ENCODE peak calls at places on chromosomes 5 and 9, in five cellular contexts. A is IMR-90, F is HepG2, Z is A549, E is H1. D is an unnamed sample.

GRCh38 chr5:139473565-139473964 is 2.8 kb downstream of the SMIM33 start:
- DNase-seq in A (no peak), F (no peak), Z (no peak), E (no peak), D (no peak)

GRCh38 chr5:164375051-164375450 is 869.6 kb downstream of the MAT2B start:
- DNase-seq in A (peak), F (no peak), Z (no peak), E (no peak), D (no peak)

GRCh38 chr5:135508496-135509005 is 27.2 kb downstream of the NEUROG1 start:
- DNase-seq in A (no peak), F (no peak), Z (no peak), E (no peak), D (peak)

GRCh38 chr9:82369251-82369945 is 380.8 kb downstream of the SPATA31D1 start:
- DNase-seq in A (no peak), F (no peak), Z (no peak), E (no peak), D (no peak)

GRCh38 chr5:66666778-66667177 is 70.6 kb downstream of the MAST4 start:
- DNase-seq in A (no peak), F (no peak), Z (no peak), E (no peak), D (no peak)

GRCh38 chr5:81783401-81783800 is 32.5 kb upstream of the SSBP2 start:
- DNase-seq in A (no peak), F (no peak), Z (no peak), E (no peak), D (no peak)

GRCh38 chr9:89610391-89610925 is 5.6 kb downstream of the GADD45G start:
- DNase-seq in A (no peak), F (no peak), Z (no peak), E (no peak), D (no peak)

GRCh38 chr9:109966643-109967368 is 186.8 kb downstream of the PALM2AKAP2 start:
- DNase-seq in A (no peak), F (no peak), Z (no peak), E (no peak), D (no peak)

GRCh38 chr5:112070022-112070421 is 313.0 kb upstream of the NREP start:
- DNase-seq in A (no peak), F (no peak), Z (no peak), E (no peak), D (no peak)

GRCh38 chr9:99778308-99778707 is 43.4 kb upstream of the NR4A3 start:
- DNase-seq in A (peak), F (no peak), Z (peak), E (no peak), D (no peak)

GRCh38 chr9:76180541-76180940 is 213.7 kb downstream of the RFK start:
- DNase-seq in A (peak), F (no peak), Z (no peak), E (no peak), D (no peak)

GRCh38 chr5:150044334-150044681 is 42.0 kb downstream of the CSF1R start:
- DNase-seq in A (peak), F (no peak), Z (no peak), E (no peak), D (no peak)

GRCh38 chr5:125865166-125865815 is 557.9 kb upstream of the GRAMD2B start:
- DNase-seq in A (peak), F (no peak), Z (no peak), E (no peak), D (no peak)

GRCh38 chr5:126808619-126809018 is 31.7 kb downstream of the LMNB1 start:
- DNase-seq in A (peak), F (peak), Z (peak), E (no peak), D (no peak)

GRCh38 chr9:124420991-124421543 is 5.8 kb upstream of the PSMB7 start:
- DNase-seq in A (peak), F (no peak), Z (no peak), E (no peak), D (no peak)

GRCh38 chr9:134493471-134494272 is 147.9 kb upstream of the COL5A1 start:
- DNase-seq in A (no peak), F (no peak), Z (no peak), E (no peak), D (no peak)

GRCh38 chr5:88956416-88956815 is 73.4 kb upstream of the MEF2C start:
- DNase-seq in A (no peak), F (no peak), Z (no peak), E (no peak), D (no peak)

GRCh38 chr5:13325765-13326164 is 618.7 kb downstream of the DNAH5 start:
- DNase-seq in A (no peak), F (no peak), Z (no peak), E (no peak), D (no peak)

GRCh38 chr9:123761905-123762605 is 167.9 kb downstream of the DENND1A start:
- DNase-seq in A (no peak), F (peak), Z (no peak), E (peak), D (no peak)

GRCh38 chr5:5838493-5838892 is 416.0 kb downstream of the ICE1 start:
- DNase-seq in A (no peak), F (no peak), Z (no peak), E (no peak), D (no peak)

GRCh38 chr5:35799751-35800150 is 56.9 kb upstream of the IL7R start:
- DNase-seq in A (no peak), F (no peak), Z (no peak), E (no peak), D (no peak)

GRCh38 chr5:172789687-172790495 is 18.9 kb upstream of the DUSP1 start:
- DNase-seq in A (no peak), F (no peak), Z (no peak), E (no peak), D (no peak)

GRCh38 chr5:168273056-168273980 is 18.1 kb upstream of the WWC1 start:
- DNase-seq in A (no peak), F (no peak), Z (no peak), E (no peak), D (no peak)

GRCh38 chr5:20536813-20537212 is 548.8 kb upstream of the CDH18 start:
- DNase-seq in A (no peak), F (no peak), Z (no peak), E (no peak), D (no peak)

GRCh38 chr5:78858401-78858800 is 126.7 kb downstream of the ARSB start:
- DNase-seq in A (no peak), F (no peak), Z (no peak), E (no peak), D (no peak)

GRCh38 chr5:66864240-66864884 is 268.2 kb downstream of the MAST4 start:
- DNase-seq in A (peak), F (peak), Z (peak), E (no peak), D (peak)

GRCh38 chr5:56233230-56233629 is at the start of gene ANKRD55:
- DNase-seq in A (no peak), F (no peak), Z (no peak), E (no peak), D (no peak)

GRCh38 chr9:109244179-109245132 is 76.4 kb downstream of the EPB41L4B start:
- DNase-seq in A (peak), F (peak), Z (peak), E (peak), D (peak)

GRCh38 chr5:178205010-178205748 is 846 bp downstream of the HNRNPAB start:
- DNase-seq in A (peak), F (peak), Z (peak), E (peak), D (peak)

GRCh38 chr9:135971892-135972291 is 10.7 kb upstream of the UBAC1 start:
- DNase-seq in A (no peak), F (peak), Z (peak), E (peak), D (peak)

GRCh38 chr5:102850503-102850902 is 95.4 kb downstream of the PAM start:
- DNase-seq in A (no peak), F (no peak), Z (no peak), E (no peak), D (no peak)

GRCh38 chr5:7759257-7759871 is 91.6 kb downstream of the CFAP90 start:
- DNase-seq in A (no peak), F (no peak), Z (no peak), E (no peak), D (no peak)

GRCh38 chr5:55625603-55625875 is 86.6 kb downstream of the SLC38A9 start:
- DNase-seq in A (no peak), F (no peak), Z (no peak), E (no peak), D (peak)

GRCh38 chr5:58281189-58281588 is 178.7 kb downstream of the PLK2 start:
- DNase-seq in A (no peak), F (no peak), Z (no peak), E (no peak), D (no peak)

GRCh38 chr5:149175346-149176113 is 34.2 kb downstream of the ABLIM3 start:
- DNase-seq in A (no peak), F (no peak), Z (no peak), E (no peak), D (no peak)

GRCh38 chr9:70438341-70438924 is 24.0 kb upstream of the KLF9 start:
- DNase-seq in A (peak), F (peak), Z (peak), E (no peak), D (no peak)

GRCh38 chr9:124286292-124286931 is 28.7 kb downstream of the NEK6 start:
- DNase-seq in A (peak), F (no peak), Z (peak), E (no peak), D (no peak)

GRCh38 chr5:133229931-133230664 is 178.3 kb downstream of the HSPA4 start:
- DNase-seq in A (peak), F (no peak), Z (no peak), E (no peak), D (no peak)
- TF ChIP-seq USF2 in A (no peak), F (no peak), Z (no peak), E (no peak), D (no peak)

DNA sequence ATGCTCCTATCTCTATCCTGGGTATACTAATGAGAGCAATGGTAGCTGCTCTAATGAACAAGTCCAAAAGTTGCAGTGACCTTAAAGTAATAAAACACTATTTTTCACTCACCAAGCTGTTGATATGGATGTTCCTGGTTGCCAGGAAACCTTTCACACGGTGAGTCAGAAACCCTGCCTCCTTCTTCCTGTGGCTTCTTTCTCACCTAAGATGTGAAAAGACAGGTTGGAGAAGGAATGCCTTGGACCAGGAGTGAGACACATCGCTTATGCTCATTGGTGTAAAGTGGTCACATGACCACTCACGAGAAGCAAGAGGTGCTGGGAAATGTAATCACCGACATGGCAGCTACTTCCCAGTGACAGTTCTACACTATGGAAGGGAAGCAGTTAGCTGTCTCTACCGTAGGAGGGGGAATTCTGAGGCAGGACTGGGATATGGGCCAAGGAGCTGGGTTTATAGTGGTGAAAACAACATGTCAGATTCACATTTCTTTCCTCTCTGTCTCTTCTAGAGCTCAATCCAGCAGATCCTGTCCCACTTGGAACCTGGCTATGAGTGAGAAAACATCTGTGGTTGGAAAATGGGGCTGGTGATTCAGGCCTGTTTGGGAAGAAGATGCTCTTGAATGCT is 320.4 kb upstream of the KLF4 start:
- DNase-seq in A (peak), F (no peak), Z (no peak), E (no peak), D (no peak)
- TF ChIP-seq USF2 in A (peak), F (no peak), Z (peak), E (no peak), D (peak)

DNA sequence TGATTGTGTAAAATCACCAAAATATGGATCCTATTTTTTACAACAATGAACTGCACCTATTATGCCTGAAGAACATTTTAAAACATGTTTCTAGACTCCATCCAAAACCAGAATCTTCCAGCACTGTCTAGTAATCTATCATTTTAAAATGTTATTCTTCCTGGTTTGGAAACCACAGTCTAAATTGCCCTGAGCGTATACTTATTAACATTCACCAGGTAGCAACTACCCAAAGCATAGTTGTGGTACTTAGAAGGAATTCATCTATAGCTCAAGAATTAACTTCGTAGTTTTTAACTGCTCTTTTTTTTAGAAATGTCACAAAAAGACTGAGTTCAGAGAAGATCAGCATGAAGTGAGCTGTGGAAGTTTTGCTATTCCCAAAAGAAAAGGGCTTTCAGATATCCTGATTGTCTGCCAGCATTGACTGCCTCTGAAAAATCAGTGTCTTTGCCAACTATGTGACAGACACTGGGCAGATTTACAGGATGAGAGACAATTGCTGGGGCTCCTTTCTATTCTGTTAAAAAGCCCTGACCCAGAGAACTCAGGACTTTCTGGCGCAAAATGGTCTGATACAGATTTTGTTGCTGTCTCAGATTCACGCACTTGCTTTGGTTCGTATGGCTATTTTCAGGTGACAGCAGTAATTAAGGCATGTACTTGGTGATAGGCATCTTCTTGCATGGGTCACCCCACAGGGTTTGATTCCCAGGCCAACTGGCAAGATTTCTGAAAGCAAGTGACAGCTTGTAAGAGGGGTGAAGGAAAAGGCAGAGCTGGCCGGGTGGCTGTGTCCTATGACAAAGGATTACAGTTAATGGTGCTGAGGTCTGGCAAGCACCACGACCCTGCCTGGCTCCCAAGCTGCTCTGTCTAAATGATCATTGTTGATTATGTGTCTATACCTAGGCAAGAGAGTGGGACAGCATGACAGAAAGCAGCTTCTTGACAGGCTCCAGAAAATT is 152.5 kb upstream of the RAI14 start:
- DNase-seq in A (no peak), F (no peak), Z (no peak), E (no peak), D (no peak)
- TF ChIP-seq USF2 in A (no peak), F (no peak), Z (no peak), E (no peak), D (no peak)

GRCh38 chr5:137273511-137273910 is 225.6 kb downstream of the SPOCK1 start:
- DNase-seq in A (no peak), F (no peak), Z (no peak), E (no peak), D (no peak)
- TF ChIP-seq USF2 in A (no peak), F (no peak), Z (no peak), E (no peak), D (no peak)

GRCh38 chr5:27472875-27473274 is 434.5 kb upstream of the CDH9 start:
- DNase-seq in A (no peak), F (peak), Z (peak), E (no peak), D (no peak)
- TF ChIP-seq USF2 in A (no peak), F (no peak), Z (no peak), E (no peak), D (no peak)

DNA sequence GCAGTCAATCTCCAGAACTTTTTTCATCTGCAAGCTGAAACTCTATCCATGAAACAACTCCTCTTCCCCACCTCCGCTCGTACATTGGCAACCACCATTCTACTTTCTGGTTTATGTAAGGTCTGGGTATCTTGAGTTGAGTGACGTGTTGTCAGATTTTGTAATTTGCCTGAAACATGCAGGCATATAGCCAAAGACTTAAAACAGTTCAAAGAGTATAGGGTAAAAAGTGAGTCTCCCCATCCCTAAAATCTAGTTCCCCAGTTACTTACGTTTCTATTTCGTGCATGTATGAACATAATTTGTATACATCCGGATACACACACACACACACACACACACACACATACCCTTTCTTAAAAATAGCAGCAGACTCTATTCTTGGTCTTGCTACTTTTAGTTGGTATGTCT is 868 bp downstream of the HSDL2 start:
- DNase-seq in A (peak), F (peak), Z (no peak), E (no peak), D (no peak)
- TF ChIP-seq USF2 in A (no peak), F (no peak), Z (no peak), E (no peak), D (no peak)

GRCh38 chr5:15669826-15670225 is 169.8 kb downstream of the FBXL7 start:
- DNase-seq in A (no peak), F (no peak), Z (no peak), E (no peak), D (no peak)

DNA sequence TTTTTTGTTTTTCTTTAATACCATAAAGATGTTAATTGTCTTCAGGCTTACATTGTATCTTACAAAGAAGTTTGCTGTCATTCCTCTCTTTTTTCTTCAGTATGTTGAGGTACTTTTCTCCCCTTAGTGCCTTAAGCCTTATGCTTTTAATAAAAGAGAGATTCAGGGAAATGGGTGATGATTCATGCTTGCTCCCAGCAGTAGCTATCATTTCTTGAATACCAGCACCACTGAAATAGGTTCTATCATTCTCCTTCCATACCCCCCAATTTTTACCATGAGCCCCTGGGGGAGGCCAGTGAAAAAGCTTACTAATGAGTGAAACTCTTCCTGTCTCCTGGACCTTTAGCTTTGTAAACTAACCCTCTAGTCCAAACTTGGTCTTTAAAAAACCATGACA is 165.0 kb downstream of the FBXL7 start:
- DNase-seq in A (peak), F (no peak), Z (no peak), E (no peak), D (no peak)
- TF ChIP-seq USF2 in A (no peak), F (no peak), Z (no peak), E (no peak), D (no peak)

DNA sequence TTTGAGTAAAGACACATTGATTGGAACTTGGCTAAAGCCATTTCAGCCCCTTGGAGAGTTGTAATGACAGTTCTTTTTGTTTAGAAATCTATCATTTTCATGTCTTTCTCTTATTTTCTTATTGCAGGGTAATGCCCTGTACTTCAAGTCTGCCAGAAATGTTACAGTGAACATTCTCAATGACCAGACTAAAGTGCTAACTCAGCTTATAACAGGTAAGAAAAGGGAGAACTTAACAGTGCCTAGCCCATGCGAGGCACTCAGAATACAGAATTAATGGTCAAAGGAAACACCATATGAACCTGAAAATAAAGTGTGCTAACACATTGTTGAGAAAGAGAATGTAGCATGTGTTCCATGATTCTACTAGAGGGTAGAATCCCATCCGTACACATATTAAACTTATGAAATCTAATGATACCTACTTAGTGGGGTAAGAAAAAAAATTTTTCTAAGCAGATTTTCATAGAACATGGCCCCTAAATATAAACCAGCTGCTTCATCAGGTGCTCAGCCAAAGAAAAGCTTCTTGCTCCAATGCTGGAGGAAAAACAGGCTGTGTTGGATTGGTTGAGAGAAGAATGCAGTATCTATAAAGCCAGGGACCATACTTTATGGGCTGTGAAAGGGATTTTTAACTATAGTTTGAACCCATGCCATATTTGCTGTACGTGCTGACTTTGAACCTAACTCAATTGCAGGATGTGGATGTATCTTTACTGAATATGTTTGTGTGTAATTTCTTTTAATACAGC is 260.8 kb upstream of the PPP1R2B start:
- DNase-seq in A (no peak), F (no peak), Z (no peak), E (no peak), D (no peak)
- TF ChIP-seq USF2 in A (no peak), F (no peak), Z (no peak), E (no peak), D (no peak)

GRCh38 chr5:40754381-40755092 is 1.2 kb downstream of the TTC33 start:
- DNase-seq in A (peak), F (no peak), Z (no peak), E (no peak), D (no peak)
- TF ChIP-seq USF2 in A (no peak), F (no peak), Z (no peak), E (no peak), D (no peak)

DNA sequence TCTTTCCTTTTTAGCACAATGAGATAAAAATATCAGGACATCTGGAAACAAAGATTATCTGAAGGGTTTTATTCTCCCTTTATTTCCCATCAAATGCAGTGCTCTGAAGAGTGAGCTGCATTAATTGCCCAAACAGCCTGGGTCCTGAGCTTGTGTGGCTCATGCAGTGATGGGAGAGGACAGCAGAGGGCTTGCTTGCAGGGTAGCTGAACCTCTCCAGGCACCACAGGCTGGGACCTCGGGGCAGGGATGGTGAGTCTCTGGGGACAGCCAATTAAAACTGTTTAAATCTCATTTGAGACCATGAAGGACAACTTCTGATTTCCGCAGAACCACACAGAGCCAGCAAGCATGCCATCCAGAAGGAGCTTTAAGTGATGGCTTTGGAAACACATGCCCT is 71.2 kb downstream of the PLAC8L1 start:
- DNase-seq in A (no peak), F (no peak), Z (no peak), E (no peak), D (no peak)
- TF ChIP-seq USF2 in A (no peak), F (no peak), Z (no peak), E (no peak), D (no peak)